ENCODE peak calls at places on chromosomes 16 and 17, in seven cellular contexts. W, X, P, C, H, B and S are unnamed samples.

GRCh38 chr17:51164911-51165679 is 1.1 kb upstream of the NME2 start:
- DNase-seq in H (no peak), B (peak), W (no peak), X (peak), P (no peak), C (peak), S (no peak)

GRCh38 chr16:80723981-80724380 is 80.4 kb downstream of the CDYL2 start:
- DNase-seq in X (no peak), B (no peak), P (no peak), W (no peak), C (no peak), H (no peak), S (no peak)

GRCh38 chr16:25633549-25633948 is 58.2 kb upstream of the HS3ST4 start:
- DNase-seq in C (no peak), W (no peak), X (peak), B (no peak), H (no peak), P (peak), S (no peak)

GRCh38 chr16:57624044-57624688 is 4.3 kb upstream of the ADGRG1 start:
- DNase-seq in B (peak), P (no peak), C (no peak), W (no peak), H (no peak), X (no peak), S (no peak)

GRCh38 chr17:39027037-39027436 is 59.8 kb upstream of the FBXO47 start:
- DNase-seq in P (no peak), W (no peak), X (peak), C (peak), H (no peak), B (peak), S (peak)

GRCh38 chr16:81688182-81688581 is 90.9 kb upstream of the PLCG2 start:
- DNase-seq in B (peak), P (no peak), H (no peak), C (no peak), W (no peak), X (no peak), S (no peak)

GRCh38 chr17:30021708-30022317 is 80.4 kb downstream of the EFCAB5 start:
- DNase-seq in H (peak), W (peak), X (peak), P (peak), B (peak), C (peak), S (no peak)

GRCh38 chr17:59257101-59257500 is 36.8 kb downstream of the GDPD1 start:
- DNase-seq in B (no peak), H (no peak), X (no peak), W (no peak), C (no peak), P (no peak), S (no peak)

GRCh38 chr16:57802635-57803412 is 533 bp upstream of the KIFC3 start:
- DNase-seq in B (peak), X (peak), H (no peak), W (no peak), P (no peak), C (peak), S (peak)

GRCh38 chr17:49624896-49625295 is 49.2 kb downstream of the NXPH3 start:
- DNase-seq in H (no peak), W (no peak), C (no peak), B (peak), P (no peak), X (no peak), S (no peak)

GRCh38 chr17:40122944-40123810 is 1.4 kb downstream of the MSL1 start:
- DNase-seq in W (peak), X (peak), P (no peak), C (peak), B (peak), H (no peak), S (peak)

GRCh38 chr17:1865252-1866037 is 35.6 kb downstream of the RPA1 start:
- DNase-seq in B (peak), P (peak), X (peak), H (no peak), W (peak), C (no peak), S (no peak)

GRCh38 chr17:78484300-78485159 is 92.7 kb downstream of the DNAH17 start:
- DNase-seq in W (peak), B (no peak), H (no peak), X (peak), P (peak), C (peak), S (no peak)

GRCh38 chr16:12801511-12802042 is 2.1 kb downstream of the CPPED1 start:
- DNase-seq in X (no peak), W (no peak), C (no peak), P (no peak), B (peak), H (no peak), S (no peak)

GRCh38 chr16:55711959-55712876 is 56.4 kb downstream of the SLC6A2 start:
- DNase-seq in X (peak), B (peak), C (peak), W (peak), P (peak), H (peak), S (no peak)

GRCh38 chr16:8374032-8374431 is 216.3 kb downstream of the TMEM114 start:
- DNase-seq in X (peak), P (no peak), C (no peak), H (no peak), B (no peak), W (no peak), S (no peak)
- TF ChIP-seq CTCF in X (peak), P (no peak), C (peak), H (no peak), B (no peak), W (no peak), S (no peak)

DNA sequence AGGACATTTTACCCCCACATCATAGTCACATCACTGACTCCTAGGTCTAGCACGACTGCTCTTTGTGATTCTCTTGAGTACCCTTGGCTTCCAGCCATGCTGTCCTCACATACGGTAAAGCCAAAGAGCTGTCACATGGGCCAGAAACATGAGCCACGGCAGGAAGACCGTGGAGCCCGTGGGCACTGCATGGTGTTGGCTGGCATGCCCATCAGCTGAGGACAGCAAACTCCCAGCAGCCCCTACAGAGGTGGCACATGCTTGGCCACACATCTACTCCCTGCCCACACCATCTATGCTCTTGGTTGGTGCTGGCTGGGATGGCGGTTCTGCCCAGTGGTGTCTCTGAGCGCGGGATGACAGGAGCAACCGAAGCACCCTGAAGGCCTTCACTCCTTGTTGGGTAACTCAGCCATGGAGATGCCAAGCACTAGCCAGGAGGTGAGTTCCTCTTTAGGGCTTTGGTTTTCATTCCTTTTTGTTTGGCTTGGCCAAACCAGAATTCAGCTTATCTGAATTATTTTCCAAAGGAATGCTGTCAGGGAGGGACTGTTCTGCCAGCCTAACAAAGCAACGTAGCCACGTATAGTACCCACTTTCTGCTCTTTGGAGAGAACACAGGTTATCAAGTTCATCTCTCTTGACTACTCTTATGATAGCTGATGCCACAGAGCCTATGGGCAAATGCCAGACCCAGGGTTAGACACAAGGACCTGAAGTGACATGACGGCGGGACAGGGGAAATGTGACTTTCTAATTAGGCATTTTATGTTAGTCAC is 10.0 kb downstream of the TNFAIP1 start:
- DNase-seq in H (no peak), W (no peak), C (no peak), P (no peak), B (peak), X (no peak), S (no peak)
- H3K27ac ChIP-seq in H (peak), W (no peak), C (no peak), P (no peak), B (peak), X (peak), S (peak)

GRCh38 chr17:35449371-35449931 is 885 bp upstream of the SLFN13 start:
- DNase-seq in C (peak), P (no peak), W (peak), B (peak), X (peak), H (no peak), S (peak)
- H3K4me3 ChIP-seq in C (peak), P (no peak), W (no peak), B (no peak), X (no peak), H (peak), S (peak)

DNA sequence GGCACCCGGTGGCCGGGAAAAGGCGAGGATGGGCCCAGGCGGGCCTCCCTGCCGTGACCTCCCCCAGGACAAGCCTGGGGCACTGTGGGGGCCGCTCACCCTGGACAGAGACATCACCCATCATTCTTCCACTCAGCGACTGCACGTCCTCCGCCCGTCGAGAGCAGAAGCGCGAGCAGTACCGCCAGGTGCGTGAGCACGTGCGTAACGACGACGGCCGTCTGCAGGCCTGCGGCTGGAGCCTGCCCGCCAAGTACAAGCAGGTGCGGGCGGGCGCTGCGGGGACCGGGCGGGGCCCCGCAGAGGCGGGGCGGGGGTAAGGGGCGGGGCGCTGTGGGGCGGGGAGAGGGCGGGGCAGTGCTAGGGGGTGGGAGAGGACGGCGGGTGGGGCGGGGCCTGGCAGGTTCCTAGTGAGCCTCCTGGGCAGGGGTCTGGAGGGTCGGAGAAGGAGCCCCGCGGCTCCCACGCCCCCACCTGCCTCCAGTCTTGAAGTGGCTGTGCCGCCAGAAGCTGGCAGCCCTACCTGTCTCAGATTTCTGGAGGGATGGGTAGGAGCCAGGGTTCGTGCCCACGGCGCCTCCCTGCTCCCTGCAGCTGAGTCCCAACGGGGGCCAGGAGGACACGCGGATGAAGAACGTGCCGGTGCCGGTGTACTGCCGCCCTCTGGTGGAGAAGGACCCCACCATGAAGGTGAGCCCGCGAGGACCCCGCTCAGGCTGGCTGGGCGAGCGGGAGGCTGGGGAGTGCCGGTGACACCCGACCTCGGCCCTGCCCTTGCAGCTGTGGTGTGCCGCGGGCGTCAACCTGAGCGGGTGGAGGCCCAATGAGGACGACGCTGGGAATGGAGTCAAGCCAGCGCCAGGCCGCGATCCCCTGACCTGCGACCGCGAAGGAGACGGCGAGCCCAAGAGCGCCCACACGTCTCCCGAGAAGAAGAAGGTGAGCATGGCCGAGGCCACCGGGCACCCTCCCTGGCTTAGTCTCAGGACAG is 7.5 kb downstream of the NME3 start:
- DNase-seq in W (no peak), C (peak), P (no peak), B (peak), H (no peak), X (peak), S (no peak)
- TF ChIP-seq CTCF in W (no peak), C (peak), P (peak), B (no peak), H (peak), X (peak), S (no peak)